ENCODE peak calls at places on chromosomes 2 and 18, in five cellular contexts. Z is body of pancreas; X is COR-L47; R is activated CD8-positive, alpha-beta memory T cell treated with anti-CD3 and anti-CD28 coated beads for 1 hour; K is tibial artery. H is an unnamed sample.

GRCh38 chr2:112920923-112921532 is 10.1 kb downstream of the IL37 start:
- DNase-seq in K (no peak), R (no peak), X (no peak), Z (no peak), H (no peak)

GRCh38 chr2:43329637-43330036 is 103.2 kb upstream of the ZFP36L2 start:
- DNase-seq in Z (no peak), K (no peak), R (no peak), X (no peak), H (no peak)

GRCh38 chr2:100592226-100592625 is 29.4 kb downstream of the PDCL3 start:
- DNase-seq in X (no peak), Z (no peak), K (no peak), R (no peak), H (no peak)

GRCh38 chr2:11637546-11637945 is 32.4 kb downstream of the NTSR2 start:
- DNase-seq in K (no peak), R (no peak), X (no peak), Z (no peak), H (no peak)

GRCh38 chr2:69114534-69114933 is 101.6 kb downstream of the ANTXR1 start:
- DNase-seq in X (no peak), Z (no peak), R (no peak), K (no peak), H (no peak)

GRCh38 chr2:12457831-12458230 is 258.9 kb upstream of the TRIB2 start:
- DNase-seq in R (no peak), K (no peak), X (no peak), Z (no peak), H (no peak)

GRCh38 chr18:62118324-62118723 is 68.5 kb downstream of the PIGN start:
- DNase-seq in X (no peak), K (no peak), R (no peak), Z (no peak), H (peak; percentile 35)

GRCh38 chr2:241844066-241844728 is 14.5 kb downstream of the PDCD1 start:
- DNase-seq in R (peak; percentile 68), K (peak; percentile 57), Z (peak; percentile 71), X (no peak), H (no peak)

GRCh38 chr2:113212245-113213060 is 38.7 kb downstream of the PSD4 start:
- DNase-seq in Z (no peak), K (peak; percentile 51), R (no peak), X (peak; percentile 63), H (no peak)

GRCh38 chr2:7929276-7929675 is 752.6 kb upstream of the ID2 start:
- DNase-seq in X (no peak), R (no peak), K (no peak), Z (no peak), H (no peak)

GRCh38 chr2:234994340-234995321 is 42.8 kb downstream of the SH3BP4 start:
- DNase-seq in X (peak; percentile 34), K (no peak), R (no peak), Z (no peak), H (no peak)

GRCh38 chr2:164479460-164479859 is 141.8 kb downstream of the GRB14 start:
- DNase-seq in R (no peak), Z (peak; percentile 8), K (no peak), X (peak; percentile 71), H (peak; percentile 32)

GRCh38 chr2:127640082-127641072 is 5.6 kb upstream of the GPR17 start:
- DNase-seq in K (no peak), R (no peak), Z (no peak), X (no peak), H (no peak)

GRCh38 chr18:75201273-75201898 is 7.6 kb downstream of the PTGR3 start:
- DNase-seq in Z (peak; percentile 63), X (no peak), R (no peak), K (no peak), H (no peak)

GRCh38 chr2:109102588-109103233 is 26.3 kb upstream of the SH3RF3 start:
- DNase-seq in Z (no peak), X (no peak), R (no peak), K (no peak), H (no peak)

GRCh38 chr2:127107622-127107999 is 657 bp upstream of the BIN1 start:
- DNase-seq in R (no peak), X (no peak), Z (peak; percentile 30), K (no peak), H (no peak)

GRCh38 chr2:206477296-206477695 is 34.0 kb downstream of the ADAM23 start:
- DNase-seq in X (peak; percentile 68), R (no peak), Z (no peak), K (no peak), H (no peak)

GRCh38 chr2:170530284-170530745 is 184.8 kb upstream of the SP5 start:
- DNase-seq in R (no peak), Z (peak; percentile 86), X (peak; percentile 99), K (peak; percentile 92), H (peak; percentile 99)

GRCh38 chr2:185208261-185208660 is 530.3 kb upstream of the FSIP2 start:
- DNase-seq in Z (peak; percentile 60), X (peak; percentile 26), R (no peak), K (no peak), H (no peak)

GRCh38 chr2:3185910-3186309 is 191.7 kb downstream of the EIPR1 start:
- DNase-seq in R (no peak), Z (no peak), X (no peak), K (no peak), H (no peak)

GRCh38 chr2:122100371-122101150 is 345.1 kb downstream of the TSN start:
- DNase-seq in R (no peak), Z (no peak), X (no peak), K (no peak), H (no peak)

GRCh38 chr2:137924019-137924418 is 40.3 kb upstream of the HNMT start:
- DNase-seq in R (no peak), Z (no peak), X (no peak), K (no peak), H (no peak)